ENCODE peak calls at places on chromosomes 16 and 17, in nine cellular contexts. J is RPMI7951; T is naive thymus-derived CD8-positive, alpha-beta T cell; P is stimulated activated CD4-positive, alpha-beta T cell treated with anti-CD3 and anti-CD28 coated beads, Interleukin-12 subunit alpha, Interleukin-12 subunit beta, amount 100 ng/mL, for 48 hours; R is RPMI8226; O is hippocampal formation; B is NCI-H187; I is GM18507; Q is RWPE2. H is an unnamed sample.

GRCh38 chr17:49285716-49286115 is 55.1 kb upstream of the PHOSPHO1 start:
- DNase-seq in I (no peak), P (no peak), B (no peak), J (no peak), R (no peak), Q (no peak), T (no peak), O (no peak), H (no peak)

GRCh38 chr17:50292465-50292864 is 18.2 kb downstream of the TMEM92 start:
- DNase-seq in Q (no peak), P (no peak), J (no peak), T (no peak), B (no peak), R (no peak), O (no peak), I (no peak), H (no peak)

GRCh38 chr16:27108051-27108770 is 41.5 kb downstream of the C16orf82 start:
- DNase-seq in P (no peak), O (no peak), B (no peak), I (no peak), R (no peak), T (no peak), Q (no peak), J (no peak), H (no peak)

GRCh38 chr17:64502021-64502420 is 4.1 kb downstream of the DDX5 start:
- DNase-seq in I (no peak), R (no peak), T (no peak), B (no peak), J (no peak), O (no peak), Q (no peak), P (no peak), H (no peak)

GRCh38 chr17:39705786-39706348 is 6.0 kb downstream of the ERBB2 start:
- DNase-seq in J (no peak), P (no peak), Q (no peak), R (no peak), T (no peak), B (no peak), I (no peak), O (no peak), H (no peak)

GRCh38 chr17:80855968-80856862 is 135.4 kb upstream of the CHMP6 start:
- DNase-seq in Q (peak; percentile 97), I (peak; percentile 73), O (no peak), J (peak; percentile 98), T (no peak), R (no peak), P (peak; percentile 86), B (no peak), H (peak; percentile 71)

GRCh38 chr16:88368994-88369393 is 13.8 kb upstream of the ZNF469 start:
- DNase-seq in I (no peak), O (no peak), R (no peak), B (no peak), J (no peak), P (no peak), T (no peak), Q (peak; percentile 26), H (no peak)

GRCh38 chr17:45261577-45262515 is at the start of gene SPATA32:
- DNase-seq in I (peak; percentile 46), R (no peak), O (peak; percentile 13), P (peak; percentile 49), B (no peak), Q (no peak), T (peak; percentile 70), J (peak; percentile 15), H (peak; percentile 80)

GRCh38 chr17:44972953-44973352 is 4.8 kb upstream of the C1QL1 start:
- DNase-seq in R (no peak), Q (no peak), I (no peak), J (peak; percentile 84), O (no peak), P (no peak), B (no peak), T (no peak), H (no peak)

GRCh38 chr17:3695723-3696411 is at the start of gene P2RX5:
- DNase-seq in R (peak; percentile 43), T (peak; percentile 23), O (no peak), Q (no peak), B (no peak), J (no peak), I (peak; percentile 33), P (no peak), H (peak; percentile 63)

GRCh38 chr17:76080207-76080933 is 1.4 kb downstream of the ZACN start:
- DNase-seq in B (no peak), J (no peak), T (no peak), P (no peak), I (no peak), Q (no peak), O (no peak), R (peak; percentile 40), H (no peak)

GRCh38 chr17:83050651-83051422 is 28.6 kb upstream of the METRNL start:
- DNase-seq in T (no peak), P (no peak), Q (no peak), O (no peak), B (no peak), R (peak; percentile 81), I (no peak), J (no peak), H (no peak)

GRCh38 chr17:82047379-82047778 is 4.2 kb downstream of the RFNG start:
- DNase-seq in R (no peak), Q (no peak), J (no peak), O (no peak), B (no peak), P (no peak), I (no peak), T (no peak), H (no peak)

GRCh38 chr17:82302991-82303943 is 14.1 kb downstream of the CD7 start:
- DNase-seq in I (no peak), B (no peak), O (no peak), Q (peak; percentile 71), P (no peak), T (peak; percentile 37), R (no peak), J (no peak), H (no peak)

GRCh38 chr17:35849469-35850348 is 19.0 kb downstream of the HEATR9 start:
- DNase-seq in T (peak; percentile 45), I (peak; percentile 35), R (peak; percentile 69), B (peak; percentile 6), Q (no peak), P (peak; percentile 19), J (peak; percentile 63), O (peak; percentile 1), H (peak; percentile 28)

GRCh38 chr16:7440886-7441400 is 108.3 kb downstream of the RBFOX1 start:
- DNase-seq in O (no peak), I (no peak), P (no peak), Q (no peak), T (no peak), B (no peak), R (no peak), J (no peak), H (no peak)

GRCh38 chr16:78249056-78249455 is 149.6 kb downstream of the WWOX start:
- DNase-seq in B (peak; percentile 11), P (no peak), O (no peak), J (no peak), I (no peak), R (peak; percentile 12), Q (no peak), T (no peak), H (no peak)

GRCh38 chr17:15655162-15655561 is 28.9 kb downstream of the TRIM16 start:
- DNase-seq in P (no peak), I (no peak), J (no peak), B (no peak), T (no peak), O (no peak), R (no peak), Q (no peak), H (no peak)

GRCh38 chr17:48995871-48996695 is 1.1 kb upstream of the IGF2BP1 start:
- DNase-seq in Q (no peak), P (no peak), B (peak; percentile 85), O (no peak), R (no peak), I (no peak), T (no peak), J (peak; percentile 33), H (no peak)